ENCODE peak calls at places on chromosomes 3 and 15, in eight cellular contexts. One of them, this sample, is unnamed.

GRCh38 chr15:43878466-43878865 is 51.7 kb downstream of the WDR76 start:
- DNase-seq in sigmoid colon: no peak
- DNase-seq in upper lobe of left lung: no peak
- DNase-seq in suprapubic skin: no peak
- DNase-seq in transverse colon: no peak
- DNase-seq in stomach: no peak
- DNase-seq in GM12878: no peak
- DNase-seq in HepG2: no peak
- DNase-seq in this sample: no peak

GRCh38 chr3:53153914-53154434 is 7.0 kb upstream of the PRKCD start:
- DNase-seq in HepG2: no peak
- DNase-seq in stomach: no peak
- DNase-seq in upper lobe of left lung: no peak
- DNase-seq in sigmoid colon: no peak
- DNase-seq in GM12878: no peak
- DNase-seq in suprapubic skin: no peak
- DNase-seq in transverse colon: no peak
- DNase-seq in this sample: no peak

GRCh38 chr15:76274821-76275220 is 36.4 kb downstream of the ETFA start:
- DNase-seq in upper lobe of left lung: no peak
- DNase-seq in transverse colon: no peak
- DNase-seq in HepG2: no peak
- DNase-seq in suprapubic skin: no peak
- DNase-seq in GM12878: no peak
- DNase-seq in stomach: no peak
- DNase-seq in sigmoid colon: no peak
- DNase-seq in this sample: no peak

GRCh38 chr3:196189608-196190347 is 21.4 kb downstream of the ZDHHC19 start:
- DNase-seq in stomach: no peak
- DNase-seq in transverse colon: no peak
- DNase-seq in GM12878: no peak
- DNase-seq in HepG2: no peak
- DNase-seq in sigmoid colon: no peak
- DNase-seq in upper lobe of left lung: no peak
- DNase-seq in suprapubic skin: no peak
- DNase-seq in this sample: no peak

GRCh38 chr15:64949383-64950141 is 37.9 kb downstream of the ANKDD1A start:
- DNase-seq in HepG2: no peak
- DNase-seq in GM12878: no peak
- DNase-seq in sigmoid colon: no peak
- DNase-seq in stomach: no peak
- DNase-seq in transverse colon: no peak
- DNase-seq in upper lobe of left lung: no peak
- DNase-seq in suprapubic skin: peak
- DNase-seq in this sample: no peak

GRCh38 chr3:10983219-10983916 is 9.2 kb upstream of the SLC6A1 start:
- DNase-seq in stomach: peak
- DNase-seq in sigmoid colon: no peak
- DNase-seq in HepG2: peak
- DNase-seq in upper lobe of left lung: peak
- DNase-seq in suprapubic skin: no peak
- DNase-seq in GM12878: no peak
- DNase-seq in transverse colon: peak
- DNase-seq in this sample: no peak

GRCh38 chr3:195715583-195716266 is 5.1 kb upstream of the MUC20 start:
- DNase-seq in GM12878: no peak
- DNase-seq in suprapubic skin: no peak
- DNase-seq in HepG2: peak
- DNase-seq in sigmoid colon: no peak
- DNase-seq in stomach: peak
- DNase-seq in upper lobe of left lung: no peak
- DNase-seq in transverse colon: peak
- DNase-seq in this sample: no peak

GRCh38 chr3:129612350-129613204 is 6.1 kb upstream of the PLXND1 start:
- DNase-seq in suprapubic skin: no peak
- DNase-seq in GM12878: no peak
- DNase-seq in sigmoid colon: no peak
- DNase-seq in transverse colon: no peak
- DNase-seq in stomach: no peak
- DNase-seq in HepG2: peak
- DNase-seq in upper lobe of left lung: no peak
- DNase-seq in this sample: no peak

GRCh38 chr15:74378853-74379252 is 11.4 kb upstream of the CYP11A1 start:
- DNase-seq in sigmoid colon: no peak
- DNase-seq in HepG2: no peak
- DNase-seq in suprapubic skin: no peak
- DNase-seq in transverse colon: no peak
- DNase-seq in stomach: no peak
- DNase-seq in GM12878: no peak
- DNase-seq in upper lobe of left lung: no peak
- DNase-seq in this sample: no peak

GRCh38 chr3:34206996-34207395 is 408.6 kb downstream of the PDCD6IP start:
- DNase-seq in transverse colon: no peak
- DNase-seq in stomach: no peak
- DNase-seq in suprapubic skin: no peak
- DNase-seq in upper lobe of left lung: no peak
- DNase-seq in GM12878: no peak
- DNase-seq in HepG2: no peak
- DNase-seq in sigmoid colon: no peak
- DNase-seq in this sample: no peak

GRCh38 chr3:45632956-45633355 is 38.4 kb downstream of the LIMD1 start:
- DNase-seq in sigmoid colon: no peak
- DNase-seq in transverse colon: no peak
- DNase-seq in HepG2: no peak
- DNase-seq in suprapubic skin: no peak
- DNase-seq in upper lobe of left lung: no peak
- DNase-seq in stomach: no peak
- DNase-seq in GM12878: no peak
- DNase-seq in this sample: no peak

GRCh38 chr15:39591141-39591895 is 10.4 kb downstream of the THBS1 start:
- DNase-seq in upper lobe of left lung: no peak
- DNase-seq in suprapubic skin: no peak
- DNase-seq in GM12878: no peak
- DNase-seq in HepG2: no peak
- DNase-seq in stomach: no peak
- DNase-seq in transverse colon: peak
- DNase-seq in sigmoid colon: no peak
- DNase-seq in this sample: no peak

GRCh38 chr3:119580148-119580760 is 962 bp downstream of the ADPRH start:
- DNase-seq in suprapubic skin: no peak
- DNase-seq in transverse colon: peak
- DNase-seq in GM12878: no peak
- DNase-seq in stomach: no peak
- DNase-seq in HepG2: no peak
- DNase-seq in upper lobe of left lung: peak
- DNase-seq in sigmoid colon: peak
- DNase-seq in this sample: no peak

GRCh38 chr3:120599211-120599610 is 3.1 kb downstream of the NDUFB4 start:
- DNase-seq in stomach: no peak
- DNase-seq in GM12878: no peak
- DNase-seq in upper lobe of left lung: no peak
- DNase-seq in sigmoid colon: no peak
- DNase-seq in transverse colon: no peak
- DNase-seq in suprapubic skin: no peak
- DNase-seq in HepG2: no peak
- DNase-seq in this sample: no peak

GRCh38 chr3:133662256-133662773 is 574 bp upstream of the TOPBP1 start:
- DNase-seq in GM12878: no peak
- DNase-seq in transverse colon: no peak
- DNase-seq in sigmoid colon: no peak
- DNase-seq in HepG2: peak
- DNase-seq in stomach: no peak
- DNase-seq in suprapubic skin: no peak
- DNase-seq in upper lobe of left lung: no peak
- DNase-seq in this sample: no peak

DNA sequence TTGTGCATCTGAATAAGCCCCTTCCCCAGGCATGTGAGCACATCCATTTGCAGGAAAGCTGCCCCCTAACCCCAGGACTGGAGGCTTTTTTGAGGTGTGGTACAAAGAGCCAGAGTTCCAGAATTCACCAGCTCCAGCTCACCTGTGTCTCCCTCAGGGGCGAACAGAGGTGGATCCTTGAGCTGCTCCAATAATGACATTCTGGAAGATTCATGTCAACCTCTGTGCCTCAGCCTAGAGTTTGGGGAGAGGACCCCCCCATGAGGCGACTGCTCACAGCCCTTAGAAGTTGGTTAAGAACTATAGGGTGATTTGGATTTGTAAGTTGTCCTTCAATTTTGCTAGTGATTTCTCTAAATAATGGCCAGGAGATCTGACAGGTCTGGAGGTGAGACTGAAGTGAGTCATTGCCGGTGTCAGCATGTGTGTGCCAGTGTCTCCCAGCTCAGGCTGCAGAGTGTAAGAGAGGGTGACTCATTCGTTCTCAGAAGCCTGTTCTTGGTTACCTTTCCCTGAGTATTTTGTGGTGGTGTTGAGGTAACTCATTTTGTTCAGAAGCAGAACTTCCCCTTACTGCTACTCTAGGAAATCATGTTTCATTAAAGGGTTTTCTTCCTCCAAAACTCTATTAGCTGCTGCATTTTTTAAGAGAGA is 136.9 kb upstream of the TOPAZ1 start:
- DNase-seq in transverse colon: no peak
- DNase-seq in upper lobe of left lung: peak
- DNase-seq in stomach: no peak
- DNase-seq in sigmoid colon: no peak
- DNase-seq in GM12878: peak
- DNase-seq in suprapubic skin: no peak
- DNase-seq in HepG2: no peak
- DNase-seq in this sample: peak
- TF ChIP-seq EP300 in transverse colon: no peak
- TF ChIP-seq EP300 in upper lobe of left lung: no peak
- TF ChIP-seq EP300 in stomach: no peak
- TF ChIP-seq EP300 in sigmoid colon: no peak
- TF ChIP-seq EP300 in GM12878: peak
- TF ChIP-seq EP300 in suprapubic skin: no peak
- TF ChIP-seq EP300 in HepG2: no peak
- TF ChIP-seq EP300 in this sample: no peak

GRCh38 chr3:3800685-3801509 is 1.7 kb downstream of the LRRN1 start:
- DNase-seq in GM12878: no peak
- DNase-seq in transverse colon: no peak
- DNase-seq in sigmoid colon: no peak
- DNase-seq in HepG2: no peak
- DNase-seq in upper lobe of left lung: peak
- DNase-seq in stomach: peak
- DNase-seq in suprapubic skin: no peak
- DNase-seq in this sample: no peak

GRCh38 chr3:3800076-3800448 is 831 bp downstream of the LRRN1 start:
- DNase-seq in suprapubic skin: no peak
- DNase-seq in sigmoid colon: no peak
- DNase-seq in stomach: peak
- DNase-seq in HepG2: no peak
- DNase-seq in upper lobe of left lung: no peak
- DNase-seq in GM12878: no peak
- DNase-seq in transverse colon: no peak
- DNase-seq in this sample: no peak

GRCh38 chr3:3798641-3799113 is 554 bp upstream of the LRRN1 start:
- DNase-seq in transverse colon: peak
- DNase-seq in suprapubic skin: no peak
- DNase-seq in GM12878: no peak
- DNase-seq in HepG2: no peak
- DNase-seq in stomach: peak
- DNase-seq in sigmoid colon: no peak
- DNase-seq in upper lobe of left lung: peak
- DNase-seq in this sample: no peak

GRCh38 chr3:3801510-3801841 is 2.2 kb downstream of the LRRN1 start:
- DNase-seq in stomach: no peak
- DNase-seq in transverse colon: no peak
- DNase-seq in GM12878: no peak
- DNase-seq in suprapubic skin: no peak
- DNase-seq in HepG2: no peak
- DNase-seq in upper lobe of left lung: no peak
- DNase-seq in sigmoid colon: no peak
- DNase-seq in this sample: no peak

GRCh38 chr3:3799173-3800075 is at the start of gene LRRN1:
- DNase-seq in sigmoid colon: peak
- DNase-seq in GM12878: no peak
- DNase-seq in HepG2: no peak
- DNase-seq in transverse colon: peak
- DNase-seq in stomach: peak
- DNase-seq in suprapubic skin: peak
- DNase-seq in upper lobe of left lung: peak
- DNase-seq in this sample: no peak
- TF ChIP-seq POLR2AphosphoS5 in sigmoid colon: no peak
- TF ChIP-seq POLR2AphosphoS5 in GM12878: no peak
- TF ChIP-seq POLR2AphosphoS5 in HepG2: no peak
- TF ChIP-seq POLR2AphosphoS5 in transverse colon: peak
- TF ChIP-seq POLR2AphosphoS5 in stomach: peak
- TF ChIP-seq POLR2AphosphoS5 in suprapubic skin: no peak
- TF ChIP-seq POLR2AphosphoS5 in upper lobe of left lung: no peak
- TF ChIP-seq POLR2AphosphoS5 in this sample: peak

DNA sequence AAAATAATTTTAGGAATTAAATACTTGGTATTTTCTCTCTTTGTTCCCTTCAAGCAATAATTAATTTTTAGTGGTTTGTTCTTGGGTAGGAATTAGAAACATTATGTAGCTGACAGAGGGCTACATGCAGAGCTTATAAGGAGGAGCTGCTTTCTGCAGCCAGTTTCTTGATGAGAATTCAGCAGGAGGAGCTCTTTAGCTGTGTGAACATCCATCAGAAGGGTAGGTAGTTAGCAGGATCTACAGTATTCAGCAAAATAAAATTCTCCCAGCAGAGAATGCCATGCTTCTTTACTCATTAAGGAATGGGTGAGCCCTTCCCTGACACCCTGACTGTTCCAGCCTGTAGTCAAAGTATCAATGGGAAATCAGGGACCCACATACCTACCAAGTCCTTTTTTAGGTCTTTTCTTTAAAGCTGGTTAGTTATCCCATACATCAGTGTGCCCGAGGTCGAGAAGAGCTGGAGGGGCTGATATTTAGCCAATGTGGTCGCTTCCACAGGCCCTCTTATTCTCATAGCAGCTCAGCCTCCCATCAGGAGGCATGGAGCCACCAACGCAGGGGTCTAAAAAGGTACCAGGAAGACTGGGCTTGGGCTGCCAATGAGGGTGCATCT is 54.0 kb downstream of the KCNAB1 start:
- DNase-seq in GM12878: no peak
- DNase-seq in transverse colon: no peak
- DNase-seq in suprapubic skin: no peak
- DNase-seq in upper lobe of left lung: no peak
- DNase-seq in HepG2: peak
- DNase-seq in stomach: no peak
- DNase-seq in sigmoid colon: no peak
- DNase-seq in this sample: peak
- TF ChIP-seq POLR2A in GM12878: no peak
- TF ChIP-seq POLR2A in transverse colon: no peak
- TF ChIP-seq POLR2A in suprapubic skin: no peak
- TF ChIP-seq POLR2A in upper lobe of left lung: no peak
- TF ChIP-seq POLR2A in HepG2: no peak
- TF ChIP-seq POLR2A in stomach: no peak
- TF ChIP-seq POLR2A in sigmoid colon: no peak
- TF ChIP-seq POLR2A in this sample: no peak

DNA sequence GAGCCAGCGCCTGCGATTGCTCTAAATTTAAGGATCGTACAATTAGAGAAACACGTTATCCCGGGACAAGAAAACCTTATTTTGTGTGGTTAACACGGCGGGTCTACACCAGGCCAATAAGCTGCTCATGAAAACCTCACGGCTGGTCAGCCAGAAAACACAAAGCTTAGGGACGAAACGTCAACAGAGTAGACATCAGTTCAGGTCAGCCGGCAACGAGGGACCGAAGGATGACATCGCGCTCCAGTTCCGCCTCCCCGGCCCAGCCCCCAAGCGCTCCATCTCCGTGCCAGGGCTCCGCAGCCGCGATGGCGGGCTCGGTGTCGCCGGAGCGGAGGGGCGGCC is 456 bp downstream of the TM2D3 start:
- DNase-seq in HepG2: peak
- DNase-seq in sigmoid colon: no peak
- DNase-seq in GM12878: no peak
- DNase-seq in transverse colon: no peak
- DNase-seq in suprapubic skin: no peak
- DNase-seq in stomach: no peak
- DNase-seq in upper lobe of left lung: peak
- DNase-seq in this sample: no peak
- TF ChIP-seq EP300 in HepG2: no peak
- TF ChIP-seq EP300 in sigmoid colon: no peak
- TF ChIP-seq EP300 in GM12878: no peak
- TF ChIP-seq EP300 in transverse colon: no peak
- TF ChIP-seq EP300 in suprapubic skin: no peak
- TF ChIP-seq EP300 in stomach: no peak
- TF ChIP-seq EP300 in upper lobe of left lung: no peak
- TF ChIP-seq EP300 in this sample: no peak

This sample was measured in esophagus muscularis mucosa.